ENCODE peak calls at places on chromosomes 13 and 19, in ten cellular contexts. N is mesothelial cell of epicardium; K is esophagus muscularis mucosa; J is activated CD8-positive, alpha-beta memory T cell treated with anti-CD3 and anti-CD28 coated beads for 24 hours; H is amygdala; U is Karpas-422; G is neural crest cell; F is NCI-H1048; P is activated T-helper 9 cell treated with anti-CD3 and anti-CD28 coated beads, Interleukin-2, amount 50 U/mL, for 16 hours; D is RWPE1. Y is an unnamed sample.

GRCh38 chr13:80217614-80218456 is 123.1 kb downstream of the SPRY2 start:
- DNase-seq in K (no peak), F (no peak), U (no peak), D (no peak), N (no peak), H (no peak), J (no peak), G (no peak), P (no peak), Y (peak; percentile 58)

GRCh38 chr13:23765531-23765930 is 123.7 kb downstream of the MIPEP start:
- DNase-seq in P (no peak), N (no peak), U (no peak), J (no peak), D (no peak), F (no peak), K (no peak), H (no peak), G (no peak), Y (no peak)

GRCh38 chr13:45851171-45851889 is at the start of gene SIAH3:
- DNase-seq in F (no peak), N (peak; percentile 50), D (no peak), P (no peak), U (no peak), G (no peak), K (no peak), H (no peak), J (peak; percentile 66), Y (peak; percentile 40)

GRCh38 chr19:30681162-30681996 is 309.2 kb downstream of the ZNF536 start:
- DNase-seq in D (no peak), P (no peak), K (no peak), J (no peak), F (no peak), G (no peak), U (no peak), N (no peak), H (no peak), Y (no peak)

GRCh38 chr13:83867708-83868107 is 14.6 kb downstream of the SLITRK1 start:
- DNase-seq in G (no peak), N (no peak), J (no peak), P (no peak), D (no peak), K (no peak), F (no peak), U (no peak), H (no peak), Y (no peak)

GRCh38 chr13:100439247-100439955 is 149.2 kb downstream of the GGACT start:
- DNase-seq in P (no peak), F (no peak), G (no peak), H (no peak), N (no peak), K (peak; percentile 42), U (no peak), J (no peak), D (no peak), Y (no peak)

GRCh38 chr13:104809483-104809882 is 1726.0 kb downstream of the EFNB2 start:
- DNase-seq in N (no peak), D (no peak), H (no peak), P (no peak), K (no peak), U (no peak), G (no peak), F (no peak), J (no peak), Y (peak; percentile 2)

GRCh38 chr13:107305178-107305577 is 737.2 kb upstream of the ARGLU1 start:
- DNase-seq in H (no peak), F (no peak), G (no peak), P (no peak), K (no peak), D (no peak), U (no peak), N (no peak), J (no peak), Y (no peak)

GRCh38 chr13:90201198-90201597 is 1146.3 kb upstream of the MIR17HG start:
- DNase-seq in D (no peak), N (no peak), J (no peak), P (no peak), G (no peak), K (no peak), U (no peak), H (no peak), F (no peak), Y (no peak)

GRCh38 chr13:51635137-51635878 is 51.0 kb downstream of the WDFY2 start:
- DNase-seq in H (no peak), G (no peak), D (no peak), K (no peak), F (no peak), J (no peak), U (no peak), N (no peak), P (no peak), Y (no peak)

GRCh38 chr19:35048911-35049411 is 7.4 kb downstream of the HPN start:
- DNase-seq in G (no peak), U (no peak), N (no peak), P (no peak), F (no peak), K (no peak), H (peak; percentile 15), D (no peak), J (no peak), Y (no peak)

GRCh38 chr13:37657134-37657533 is 58.6 kb upstream of the POSTN start:
- DNase-seq in G (no peak), J (no peak), F (no peak), P (no peak), D (peak; percentile 45), U (no peak), N (no peak), K (no peak), H (no peak), Y (no peak)

GRCh38 chr13:25478186-25478585 is 106.4 kb downstream of the ATP8A2 start:
- DNase-seq in P (no peak), N (no peak), D (no peak), H (no peak), J (no peak), F (no peak), U (peak; percentile 37), G (no peak), K (no peak), Y (peak; percentile 34)

GRCh38 chr19:18119243-18120105 is 21.9 kb downstream of the MAST3 start:
- DNase-seq in N (no peak), K (no peak), P (no peak), G (no peak), D (no peak), J (peak; percentile 76), U (peak; percentile 69), F (no peak), H (no peak), Y (no peak)

GRCh38 chr13:52411629-52412028 is 5.7 kb upstream of the THSD1 start:
- DNase-seq in N (no peak), H (no peak), P (no peak), F (no peak), J (no peak), D (peak; percentile 65), G (no peak), K (no peak), U (no peak), Y (no peak)

GRCh38 chr19:30815889-30816580 is 443.9 kb downstream of the ZNF536 start:
- DNase-seq in G (no peak), P (no peak), N (no peak), H (no peak), K (no peak), U (no peak), D (no peak), F (no peak), J (no peak), Y (no peak)

GRCh38 chr13:81745391-81745790 is 1404.5 kb upstream of the SPRY2 start:
- DNase-seq in H (no peak), U (no peak), D (no peak), J (no peak), F (peak; percentile 57), P (no peak), K (no peak), N (no peak), G (no peak), Y (no peak)

GRCh38 chr19:44876930-44877530 is 14.0 kb upstream of the TOMM40 start:
- DNase-seq in N (no peak), K (no peak), P (no peak), J (no peak), F (no peak), H (no peak), U (no peak), G (no peak), D (no peak), Y (peak; percentile 34)

GRCh38 chr19:13598098-13598497 is 91.8 kb upstream of the CACNA1A start:
- DNase-seq in G (no peak), F (no peak), J (no peak), P (no peak), K (no peak), N (no peak), H (no peak), D (no peak), U (no peak), Y (no peak)

GRCh38 chr19:54609356-54609791 is 15.9 kb downstream of the LILRA1 start:
- DNase-seq in F (no peak), U (no peak), J (no peak), G (no peak), P (no peak), N (no peak), K (peak; percentile 68), D (no peak), H (no peak), Y (no peak)

GRCh38 chr19:2546128-2547032 is 70.5 kb downstream of the GADD45B start:
- DNase-seq in G (peak; percentile 77), H (peak; percentile 65), N (no peak), J (no peak), F (no peak), U (no peak), P (no peak), K (peak; percentile 96), D (no peak), Y (no peak)

GRCh38 chr13:43787998-43788397 is 1.2 kb upstream of the ENOX1 start:
- DNase-seq in F (no peak), J (no peak), N (no peak), G (peak; percentile 40), U (no peak), K (no peak), H (no peak), D (no peak), P (no peak), Y (peak; percentile 38)

GRCh38 chr13:63409791-63410351 is 1994.2 kb upstream of the PCDH20 start:
- DNase-seq in D (no peak), K (no peak), H (no peak), G (no peak), N (no peak), U (peak; percentile 56), F (no peak), J (no peak), P (no peak), Y (no peak)

GRCh38 chr13:73754727-73755292 is 379.4 kb downstream of the KLF12 start:
- DNase-seq in N (no peak), P (no peak), K (no peak), G (peak; percentile 50), H (no peak), U (peak; percentile 88), J (no peak), F (peak; percentile 6), D (peak; percentile 34), Y (peak; percentile 24)

GRCh38 chr13:74047925-74048324 is 86.3 kb downstream of the KLF12 start:
- DNase-seq in N (no peak), K (no peak), D (peak; percentile 45), U (no peak), H (no peak), J (no peak), G (no peak), F (no peak), P (no peak), Y (no peak)

GRCh38 chr19:7818806-7819205 is 11.2 kb upstream of the EVI5L start:
- DNase-seq in P (no peak), G (no peak), J (no peak), H (no peak), U (no peak), F (no peak), D (no peak), K (no peak), N (no peak), Y (no peak)

GRCh38 chr19:17654993-17655392 is 33.2 kb downstream of the UNC13A start:
- DNase-seq in D (peak; percentile 71), P (no peak), F (no peak), N (no peak), U (peak; percentile 83), J (no peak), H (no peak), K (no peak), G (no peak), Y (peak; percentile 39)

GRCh38 chr13:110445183-110445582 is 116.3 kb downstream of the RAB20 start:
- DNase-seq in P (no peak), F (no peak), G (no peak), H (no peak), D (no peak), K (no peak), N (no peak), J (no peak), U (no peak), Y (no peak)